ENCODE peak calls at places on chromosomes 7 and 10, in four cellular contexts. M is activated T-cell treated with anti-CD3 and anti-CD28 coated beads, Interleukin-2, amount 50 U/mL, for 72 hours; Q is stimulated activated CD4-positive, alpha-beta T cell treated with anti-CD3 and anti-CD28 coated beads, TNF-alpha, amount 100 ng/mL, for 4 hours; V is body of pancreas. B is an unnamed sample.

GRCh38 chr7:40219917-40220316 is 85.1 kb downstream of the SUGCT start:
- DNase-seq in M (no peak), V (no peak), Q (no peak), B (no peak)

GRCh38 chr7:33155811-33156210 is 26.4 kb downstream of the BBS9 start:
- DNase-seq in V (no peak), Q (no peak), M (no peak), B (no peak)

GRCh38 chr10:69630651-69631400 is 779 bp downstream of the FAM241B start:
- DNase-seq in M (no peak), Q (no peak), V (no peak), B (no peak)

GRCh38 chr7:90404777-90405176 is 1.5 kb downstream of the CLDN12 start:
- DNase-seq in Q (no peak), V (no peak), M (no peak), B (no peak)

GRCh38 chr7:100157334-100158228 is 942 bp downstream of the TRAPPC14 start:
- DNase-seq in V (peak), M (no peak), Q (no peak), B (no peak)

GRCh38 chr10:11551915-11552602 is 59.4 kb downstream of the USP6NL start:
- DNase-seq in Q (no peak), V (no peak), M (no peak), B (no peak)

GRCh38 chr10:5271526-5271925 is 74.9 kb downstream of the AKR1C4 start:
- DNase-seq in Q (no peak), V (no peak), M (no peak), B (no peak)

GRCh38 chr7:51666751-51667150 is 350.1 kb upstream of the COBL start:
- DNase-seq in V (no peak), Q (no peak), M (no peak), B (no peak)

GRCh38 chr7:34307540-34307939 is 350.5 kb upstream of the NPSR1 start:
- DNase-seq in Q (no peak), V (no peak), M (no peak), B (no peak)

GRCh38 chr10:126670886-126671285 is 393 bp upstream of the C10orf90 start:
- DNase-seq in M (no peak), Q (no peak), V (no peak), B (no peak)

GRCh38 chr10:30831876-30832726 is 199.6 kb downstream of the ZNF438 start:
- DNase-seq in M (no peak), V (no peak), Q (no peak), B (no peak)